ENCODE peak calls at places on chromosome 11, in four cellular contexts. R is cardiac muscle cell, C is uterus, A is fibroblast of lung. D is an unnamed sample.

GRCh38 chr11:70739811-70740474 is 341.6 kb downstream of the CTTN start:
- DNase-seq in C (no peak), R (peak; percentile 28), A (no peak), D (no peak)

GRCh38 chr11:113267536-113267935 is 46.8 kb upstream of the TTC12 start:
- DNase-seq in R (no peak), A (no peak), C (no peak), D (no peak)

GRCh38 chr11:127395034-127395433 is 394.5 kb upstream of the KIRREL3 start:
- DNase-seq in R (peak; percentile 13), A (no peak), C (no peak), D (no peak)

GRCh38 chr11:27088353-27088752 is 47.7 kb downstream of the BBOX1 start:
- DNase-seq in A (no peak), R (no peak), C (no peak), D (no peak)

GRCh38 chr11:88340366-88340930 is 2.9 kb upstream of the CTSC start:
- DNase-seq in A (no peak), R (no peak), C (no peak), D (no peak)

GRCh38 chr11:120268686-120269085 is 28.7 kb downstream of the POU2F3 start:
- DNase-seq in R (no peak), C (no peak), A (no peak), D (no peak)

GRCh38 chr11:122177238-122177637 is 61.2 kb upstream of the BLID start:
- DNase-seq in R (no peak), C (no peak), A (no peak), D (no peak)

GRCh38 chr11:57647960-57648776 is 1.5 kb downstream of the YPEL4 start:
- DNase-seq in R (peak; percentile 26), A (no peak), C (no peak), D (no peak)

GRCh38 chr11:44609028-44609782 is 43.7 kb downstream of the CD82 start:
- DNase-seq in C (no peak), R (no peak), A (no peak), D (no peak)

GRCh38 chr11:123562166-123562565 is 92.3 kb downstream of the SCN3B start:
- DNase-seq in C (no peak), A (no peak), R (peak; percentile 46), D (no peak)

GRCh38 chr11:36186797-36187196 is 102.4 kb downstream of the COMMD9 start:
- DNase-seq in C (no peak), R (no peak), A (no peak), D (no peak)

GRCh38 chr11:63673579-63673978 is 2.4 kb upstream of the ATL3 start:
- DNase-seq in C (no peak), A (no peak), R (no peak), D (no peak)

GRCh38 chr11:35794850-35795249 is 132.3 kb downstream of the TRIM44 start:
- DNase-seq in R (no peak), C (no peak), A (peak; percentile 46), D (peak; percentile 61)

GRCh38 chr11:17760102-17761029 is 25.8 kb downstream of the KCNC1 start:
- DNase-seq in R (peak; percentile 78), A (peak; percentile 42), C (peak; percentile 21), D (peak; percentile 9)

GRCh38 chr11:70824590-70825300 is 426.4 kb downstream of the CTTN start:
- DNase-seq in A (no peak), C (no peak), R (no peak), D (no peak)

GRCh38 chr11:61290905-61291690 is 4.0 kb downstream of the VWCE start:
- DNase-seq in C (no peak), R (no peak), A (no peak), D (no peak)

GRCh38 chr11:93038521-93038920 is 69.1 kb downstream of the MTNR1B start:
- DNase-seq in C (no peak), R (no peak), A (no peak), D (no peak)

GRCh38 chr11:134835561-134835960 is 423.5 kb upstream of the B3GAT1 start:
- DNase-seq in C (no peak), R (no peak), A (no peak), D (no peak)

GRCh38 chr11:60844045-60844869 is 2.3 kb downstream of the CCDC86 start:
- DNase-seq in R (no peak), A (peak; percentile 40), C (no peak), D (no peak)

GRCh38 chr11:17224727-17225126 is 16.9 kb upstream of the PIK3C2A start:
- DNase-seq in C (no peak), A (peak; percentile 5), R (no peak), D (no peak)

GRCh38 chr11:60710482-60710881 is 11.1 kb downstream of the MS4A8 start:
- DNase-seq in A (no peak), R (no peak), C (no peak), D (peak; percentile 5)

GRCh38 chr11:62144641-62145255 is 20.9 kb downstream of the INCENP start:
- DNase-seq in R (no peak), C (no peak), A (no peak), D (no peak)

GRCh38 chr11:109229682-109230081 is 192.3 kb upstream of the C11orf87 start:
- DNase-seq in C (no peak), A (no peak), R (no peak), D (no peak)

GRCh38 chr11:13834463-13834862 is 128.1 kb upstream of the SPON1 start:
- DNase-seq in C (no peak), R (peak; percentile 18), A (no peak), D (no peak)

GRCh38 chr11:36313073-36313472 is 17.0 kb downstream of the PRR5L start:
- DNase-seq in C (no peak), A (no peak), R (no peak), D (no peak)

GRCh38 chr11:108586600-108586999 is 7.0 kb downstream of the EXPH5 start:
- DNase-seq in A (no peak), C (no peak), R (no peak), D (no peak)

GRCh38 chr11:115256326-115257197 is 247.7 kb downstream of the CADM1 start:
- DNase-seq in R (peak; percentile 42), C (no peak), A (no peak), D (no peak)

GRCh38 chr11:84871116-84871515 is 756.0 kb downstream of the DLG2 start:
- DNase-seq in R (no peak), C (no peak), A (no peak), D (peak; percentile 64)

GRCh38 chr11:45658292-45658991 is 7.0 kb downstream of the CHST1 start:
- DNase-seq in A (peak; percentile 48), C (peak; percentile 51), R (peak; percentile 42), D (peak; percentile 63)
- H3K4me3 ChIP-seq in A (no peak overlapping the region), C (no peak overlapping the region), R (no peak overlapping the region), D (no peak overlapping the region)

GRCh38 chr11:116611998-116612620 is 160.7 kb downstream of the BUD13 start:
- DNase-seq in A (no peak), R (no peak), C (no peak), D (no peak)
- H3K27ac ChIP-seq in A (no peak overlapping the region), R (no peak overlapping the region), C (no peak overlapping the region), D (no peak overlapping the region)

DNA sequence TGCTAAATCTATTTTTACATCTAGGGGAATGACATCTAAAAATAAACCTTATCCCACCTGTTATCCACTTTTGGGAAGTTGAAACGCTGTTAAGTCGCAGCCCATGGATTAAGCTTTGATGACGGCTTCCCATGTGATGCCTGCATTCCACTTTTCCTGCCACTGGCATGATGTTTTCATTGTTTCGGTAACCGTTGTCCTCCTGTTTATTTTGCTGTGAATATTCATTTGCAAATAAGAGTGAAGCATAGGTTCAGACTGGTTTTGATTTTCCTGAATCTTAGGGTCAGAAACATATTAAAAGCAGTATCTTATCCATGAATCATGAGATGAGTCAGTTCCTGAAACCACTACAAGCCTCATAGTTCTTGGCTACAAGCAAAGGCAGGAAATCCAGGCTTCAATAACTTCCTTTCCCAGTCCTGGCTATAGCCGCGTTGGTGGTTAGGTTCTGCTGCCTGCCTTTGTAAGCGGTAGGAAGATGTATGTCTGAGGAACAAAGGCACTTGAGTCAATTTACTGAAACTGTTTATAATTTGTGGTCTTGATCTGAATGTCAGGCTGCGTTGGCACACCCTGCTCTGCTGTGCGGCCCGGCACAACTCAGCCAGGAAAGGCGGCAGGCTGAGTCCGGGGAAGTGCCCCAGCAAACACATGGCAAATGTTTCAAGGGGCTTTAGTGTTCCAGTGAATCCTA is 19.4 kb downstream of the TEAD1 start:
- DNase-seq in R (no peak), C (peak; percentile 49), A (peak; percentile 99), D (peak; percentile 93)
- H3K4me3 ChIP-seq in R (no peak overlapping the region), C (peak overlapping the region; percentile 17), A (peak overlapping the region; percentile 33), D (peak overlapping the region; percentile 27)

GRCh38 chr11:22674470-22675426 is 8.3 kb downstream of the GAS2 start:
- DNase-seq in C (no peak), A (no peak), R (no peak), D (no peak)
- H3K27ac ChIP-seq in C (no peak overlapping the region), A (no peak overlapping the region), R (no peak overlapping the region), D (no peak overlapping the region)

GRCh38 chr11:67304511-67305113 is 1.3 kb downstream of the SSH3 start:
- DNase-seq in C (peak; percentile 18), R (no peak), A (no peak), D (no peak)
- H3K4me3 ChIP-seq in C (peak overlapping the region; percentile 75), R (peak overlapping the region; percentile 73), A (no peak overlapping the region), D (peak overlapping the region; percentile 72)

GRCh38 chr11:69437001-69437875 is 44.2 kb upstream of the LINC01488 start:
- DNase-seq in C (no peak), R (peak; percentile 61), A (no peak), D (no peak)
- H3K27ac ChIP-seq in C (no peak overlapping the region), R (no peak overlapping the region), A (no peak overlapping the region), D (no peak overlapping the region)

DNA sequence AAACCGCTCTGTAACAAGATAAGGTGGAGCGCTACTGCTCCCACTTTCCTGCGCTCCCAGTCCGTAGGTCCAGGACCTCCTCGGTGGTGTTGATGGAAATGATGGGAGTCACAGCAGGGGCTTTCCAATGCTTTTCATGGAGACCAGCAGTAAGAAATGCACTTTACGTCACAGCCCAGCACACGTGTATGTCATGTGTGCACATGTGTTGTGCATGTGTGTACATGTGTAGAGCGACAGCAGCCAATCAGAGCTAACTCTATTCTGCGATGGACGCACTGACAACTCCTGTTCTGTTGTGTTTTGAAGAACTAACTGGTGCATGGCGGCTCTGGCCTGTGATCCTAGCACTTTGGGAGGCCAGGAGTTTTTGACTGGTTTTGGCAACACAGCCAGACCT is 1.2 kb downstream of the CHID1 start:
- DNase-seq in R (no peak), A (no peak), C (no peak), D (no peak)
- H3K4me3 ChIP-seq in R (no peak overlapping the region), A (no peak overlapping the region), C (peak overlapping the region; percentile 85), D (no peak overlapping the region)

GRCh38 chr11:415640-416041 is 842 bp upstream of the SIGIRR start:
- DNase-seq in A (no peak), C (no peak), R (no peak), D (no peak)
- H3K27ac ChIP-seq in A (no peak overlapping the region), C (peak overlapping the region; percentile 66), R (no peak overlapping the region), D (no peak overlapping the region)

GRCh38 chr11:64884019-64884418 is 5.6 kb upstream of the EHD1 start:
- DNase-seq in C (no peak), A (no peak), R (no peak), D (no peak)
- H3K4me3 ChIP-seq in C (no peak overlapping the region), A (no peak overlapping the region), R (no peak overlapping the region), D (no peak overlapping the region)

D was measured in brain microvascular endothelial cell.